ENCODE peak calls at places on chromosomes 16 and 17, in four cellular contexts. F is upper lobe of left lung, Y is A549, P is AG10803. N is an unnamed sample.
A peak's percentile ranks its signal among the peaks of the same experiment; 100 is the strongest.

GRCh38 chr16:13909872-13910303 is 10.1 kb upstream of the ERCC4 start:
- DNase-seq in F (no peak), Y (peak; percentile 49), P (peak; percentile 86), N (peak; percentile 51)

GRCh38 chr16:13780841-13781553 is 139.0 kb upstream of the ERCC4 start:
- DNase-seq in F (no peak), Y (no peak), P (no peak), N (no peak)

GRCh38 chr17:67322039-67322787 is 44.2 kb downstream of the PSMD12 start:
- DNase-seq in F (no peak), Y (no peak), P (no peak), N (no peak)

GRCh38 chr16:77732241-77732946 is 10.1 kb downstream of the NUDT7 start:
- DNase-seq in F (no peak), Y (no peak), P (peak; percentile 14), N (peak; percentile 53)

GRCh38 chr16:29814592-29814991 is 1.4 kb upstream of the PAGR1 start:
- DNase-seq in F (no peak), Y (no peak), P (no peak), N (no peak)

GRCh38 chr16:68283346-68283745 is 19.0 kb downstream of the SLC7A6 start:
- DNase-seq in F (no peak), Y (no peak), P (no peak), N (no peak)

GRCh38 chr17:41064301-41064700 is 1.4 kb downstream of the KRTAP2-4 start:
- DNase-seq in F (no peak), Y (no peak), P (no peak), N (no peak)

GRCh38 chr16:22633794-22634193 is 123.1 kb downstream of the NPIPB5 start:
- DNase-seq in F (no peak), Y (no peak), P (no peak), N (no peak)

GRCh38 chr16:85348921-85349334 is 236.7 kb upstream of the CIBAR2 start:
- DNase-seq in F (no peak), Y (no peak), P (no peak), N (peak; percentile 18)

GRCh38 chr17:9414471-9414870 is 161.1 kb downstream of the STX8 start:
- DNase-seq in F (no peak), Y (no peak), P (no peak), N (no peak)

GRCh38 chr17:47193931-47194481 is 4.9 kb upstream of the CDC27 start:
- DNase-seq in F (no peak), Y (no peak), P (no peak), N (no peak)

GRCh38 chr17:71974051-71974450 is 146.8 kb upstream of the SOX9 start:
- DNase-seq in F (no peak), Y (no peak), P (no peak), N (no peak)

GRCh38 chr17:44221072-44221861 is 1.8 kb upstream of the UBTF start:
- DNase-seq in F (peak; percentile 91), Y (peak; percentile 85), P (peak; percentile 78), N (peak; percentile 87)

GRCh38 chr17:1959871-1960569 is 65.1 kb downstream of the RTN4RL1 start:
- DNase-seq in F (no peak), Y (no peak), P (no peak), N (peak; percentile 33)

GRCh38 chr17:39027440-39028035 is 60.3 kb upstream of the FBXO47 start:
- DNase-seq in F (no peak), Y (no peak), P (no peak), N (no peak)

GRCh38 chr17:81429353-81429774 is 34.1 kb downstream of the BAHCC1 start:
- DNase-seq in F (peak; percentile 95), Y (peak; percentile 80), P (peak; percentile 72), N (peak; percentile 65)

GRCh38 chr17:1872976-1873375 is 43.2 kb downstream of the RPA1 start:
- DNase-seq in F (no peak), Y (no peak), P (no peak), N (no peak)

GRCh38 chr17:39919087-39919683 is 750 bp upstream of the GSDMB start:
- DNase-seq in F (no peak), Y (no peak), P (no peak), N (no peak)

GRCh38 chr16:12252616-12253015 is 276.1 kb downstream of the SNX29 start:
- DNase-seq in F (peak; percentile 77), Y (no peak), P (no peak), N (no peak)

GRCh38 chr17:69142473-69142802 is 743 bp upstream of the ABCA6 start:
- DNase-seq in F (no peak), Y (no peak), P (peak; percentile 87), N (peak; percentile 86)

GRCh38 chr17:81512984-81513668 is 527 bp upstream of the ACTG1 start:
- DNase-seq in F (peak; percentile 90), Y (peak; percentile 89), P (peak; percentile 55), N (no peak)

GRCh38 chr16:608019-608418 is 18.2 kb downstream of the RAB40C start:
- DNase-seq in F (no peak), Y (no peak), P (no peak), N (no peak)

GRCh38 chr17:83200231-83200699 is 120.9 kb downstream of the METRNL start:
- DNase-seq in F (peak; percentile 73), Y (no peak), P (peak; percentile 90), N (peak; percentile 71)

GRCh38 chr17:1773755-1774181 is 11.9 kb downstream of the SERPINF1 start:
- DNase-seq in F (no peak), Y (no peak), P (no peak), N (no peak)

GRCh38 chr17:9021985-9022552 is 759 bp downstream of the NTN1 start:
- DNase-seq in F (peak; percentile 90), Y (no peak), P (peak; percentile 31), N (peak; percentile 40)

GRCh38 chr17:21210411-21211076 is 3.4 kb downstream of the TMEM11 start:
- DNase-seq in F (no peak), Y (no peak), P (no peak), N (no peak)

GRCh38 chr17:80023261-80024205 is 12.1 kb downstream of the TBC1D16 start:
- DNase-seq in F (peak; percentile 83), Y (no peak), P (peak; percentile 5), N (peak; percentile 34)

GRCh38 chr17:45098869-45099616 is 33.3 kb downstream of the PLCD3 start:
- DNase-seq in F (no peak), Y (peak; percentile 85), P (peak; percentile 84), N (peak; percentile 48)

GRCh38 chr16:69600202-69600601 is 34.4 kb downstream of the NFAT5 start:
- DNase-seq in F (no peak), Y (no peak), P (no peak), N (no peak)

GRCh38 chr16:88062341-88062861 is 111.2 kb downstream of the BANP start:
- DNase-seq in F (no peak), Y (no peak), P (peak; percentile 94), N (peak; percentile 87)

GRCh38 chr16:67179421-67180080 is 4.2 kb downstream of the MATCAP1 start:
- DNase-seq in F (no peak), Y (peak; percentile 57), P (no peak), N (no peak)

GRCh38 chr16:84950906-84951305 is 60.4 kb downstream of the ZDHHC7 start:
- DNase-seq in F (no peak), Y (peak; percentile 66), P (no peak), N (no peak)

DNA sequence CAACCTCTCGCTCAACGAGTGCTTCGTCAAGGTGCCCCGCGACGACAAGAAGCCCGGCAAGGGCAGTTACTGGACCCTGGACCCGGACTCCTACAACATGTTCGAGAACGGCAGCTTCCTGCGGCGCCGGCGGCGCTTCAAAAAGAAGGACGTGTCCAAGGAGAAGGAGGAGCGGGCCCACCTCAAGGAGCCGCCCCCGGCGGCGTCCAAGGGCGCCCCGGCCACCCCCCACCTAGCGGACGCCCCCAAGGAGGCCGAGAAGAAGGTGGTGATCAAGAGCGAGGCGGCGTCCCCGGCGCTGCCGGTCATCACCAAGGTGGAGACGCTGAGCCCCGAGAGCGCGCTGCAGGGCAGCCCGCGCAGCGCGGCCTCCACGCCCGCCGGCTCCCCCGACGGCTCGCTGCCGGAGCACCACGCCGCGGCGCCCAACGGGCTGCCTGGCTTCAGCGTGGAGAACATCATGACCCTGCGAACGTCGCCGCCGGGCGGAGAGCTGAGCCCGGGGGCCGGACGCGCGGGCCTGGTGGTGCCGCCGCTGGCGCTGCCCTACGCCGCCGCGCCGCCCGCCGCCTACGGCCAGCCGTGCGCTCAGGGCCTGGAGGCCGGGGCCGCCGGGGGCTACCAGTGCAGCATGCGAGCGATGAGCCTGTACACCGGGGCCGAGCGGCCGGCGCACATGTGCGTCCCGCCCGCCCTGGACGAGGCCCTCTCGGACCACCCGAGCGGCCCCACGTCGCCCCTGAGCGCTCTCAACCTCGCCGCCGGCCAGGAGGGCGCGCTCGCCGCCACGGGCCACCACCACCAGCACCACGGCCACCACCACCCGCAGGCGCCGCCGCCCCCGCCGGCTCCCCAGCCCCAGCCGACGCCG is 1.3 kb downstream of the FOXC2 start:
- DNase-seq in F (peak; percentile 85), Y (no peak), P (peak; percentile 52), N (no peak)
- H3K4me3 ChIP-seq in F (peak overlapping the region; percentile 30), Y (peak overlapping the region; percentile 35), P (peak overlapping the region; percentile 70), N (peak overlapping the region; percentile 71)

GRCh38 chr17:64507418-64507766 is 615 bp downstream of the CEP95 start:
- DNase-seq in F (no peak), Y (peak; percentile 76), P (peak; percentile 71), N (peak; percentile 75)
- TF ChIP-seq CTCF in F (no peak), Y (peak; percentile 57), P (peak; percentile 69), N (peak; percentile 46)

GRCh38 chr17:16255481-16255901 is 38.5 kb downstream of the PIGL start:
- DNase-seq in F (no peak), Y (no peak), P (peak; percentile 31), N (peak; percentile 63)
- H3K4me3 ChIP-seq in F (no peak overlapping the region), Y (no peak overlapping the region), P (no peak overlapping the region), N (peak overlapping the region; percentile 4)

GRCh38 chr16:56275076-56275475 is 83.8 kb downstream of the GNAO1 start:
- DNase-seq in F (no peak), Y (no peak), P (peak; percentile 21), N (no peak)

GRCh38 chr16:56278196-56278855 is 87.0 kb downstream of the GNAO1 start:
- DNase-seq in F (no peak), Y (no peak), P (no peak), N (no peak)

GRCh38 chr16:56279132-56279531 is 87.8 kb downstream of the GNAO1 start:
- DNase-seq in F (no peak), Y (no peak), P (no peak), N (no peak)

GRCh38 chr16:56275801-56276200 is 84.5 kb downstream of the GNAO1 start:
- DNase-seq in F (no peak), Y (no peak), P (no peak), N (no peak)

DNA sequence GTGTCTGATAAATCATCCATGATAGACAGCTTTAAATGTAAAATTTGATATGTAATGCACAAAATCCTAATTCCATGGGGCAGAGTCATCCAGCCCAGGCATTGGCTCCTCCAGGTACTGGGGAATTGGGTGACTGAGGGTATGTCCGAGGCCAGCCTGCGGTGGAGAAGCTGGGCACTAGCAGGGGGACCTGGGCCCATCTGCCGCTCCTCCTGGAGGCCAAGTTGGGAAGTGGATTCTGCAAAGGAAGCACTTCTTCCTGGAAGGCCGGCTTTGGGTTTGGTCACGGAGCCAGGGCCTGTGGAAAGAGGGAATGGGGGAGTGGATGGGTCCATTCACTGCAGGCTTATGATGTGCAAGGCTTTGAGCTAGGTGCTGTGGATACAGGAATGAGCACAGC is 85.8 kb downstream of the GNAO1 start:
- DNase-seq in F (no peak), Y (peak; percentile 16), P (no peak), N (no peak)
- TF ChIP-seq CTCF in F (no peak), Y (no peak), P (peak; percentile 12), N (peak; percentile 4)